ENCODE peak calls at places on chromosomes 1 and 21, in six cellular contexts. M is breast epithelium, B is left lung, Q is body of pancreas, H is neural progenitor cell, X is ascending aorta. G is an unnamed sample. For H3K4me1, the result is how much of the 10 kb centered on the place peaks cover.

GRCh38 chr1:160061376-160062100 is 8.4 kb downstream of the KCNJ10 start:
- DNase-seq in M (peak), Q (no peak), X (no peak), B (no peak), H (no peak), G (peak)

GRCh38 chr1:53562983-53563379 is 103.8 kb downstream of the DMRTB1 start:
- DNase-seq in X (peak), M (no peak), H (no peak), Q (no peak), B (no peak), G (no peak)

GRCh38 chr1:33094971-33095604 is 14.1 kb downstream of the AZIN2 start:
- DNase-seq in Q (peak), M (peak), H (peak), X (peak), B (no peak), G (no peak)

GRCh38 chr1:63774617-63775417 is 1.0 kb downstream of the ROR1 start:
- DNase-seq in Q (peak), B (peak), X (peak), H (peak), M (peak), G (no peak)

GRCh38 chr1:41282679-41283317 is 40.7 kb upstream of the SCMH1 start:
- DNase-seq in X (no peak), B (no peak), H (peak), M (no peak), Q (peak), G (no peak)

GRCh38 chr1:9688599-9688998 is 37.1 kb downstream of the PIK3CD start:
- DNase-seq in X (no peak), Q (no peak), B (no peak), M (no peak), H (no peak), G (no peak)

GRCh38 chr1:212452323-212453155 is 19.8 kb downstream of the NENF start:
- DNase-seq in M (no peak), H (no peak), X (peak), Q (no peak), B (no peak), G (no peak)

GRCh38 chr21:24658016-24658415 is 949.3 kb downstream of the MRPL39 start:
- DNase-seq in M (no peak), X (no peak), B (no peak), Q (no peak), H (no peak), G (peak)

GRCh38 chr1:25030674-25031589 is 100.9 kb upstream of the RUNX3 start:
- DNase-seq in M (no peak), Q (no peak), B (peak), X (no peak), H (no peak), G (peak)

GRCh38 chr21:32406405-32406804 is 6.1 kb upstream of the EVA1C start:
- DNase-seq in B (no peak), H (no peak), Q (no peak), M (no peak), X (no peak), G (no peak)

GRCh38 chr1:117657031-117657430 is 51.2 kb downstream of the TENT5C start:
- DNase-seq in B (no peak), H (no peak), M (no peak), X (no peak), Q (peak), G (peak)

GRCh38 chr1:205932776-205933175 is 10.5 kb downstream of the SLC26A9 start:
- DNase-seq in Q (no peak), H (no peak), M (no peak), B (no peak), X (no peak), G (no peak)

GRCh38 chr1:29428216-29428615 is 191.9 kb downstream of the PTPRU start:
- DNase-seq in Q (no peak), X (peak), M (no peak), H (no peak), B (no peak), G (no peak)

GRCh38 chr1:117370509-117370908 is 3.3 kb downstream of the MAN1A2 start:
- DNase-seq in M (no peak), Q (no peak), X (no peak), B (no peak), H (no peak), G (no peak)

GRCh38 chr1:108511764-108512163 is 48.1 kb upstream of the EEIG2 start:
- DNase-seq in M (no peak), H (no peak), X (no peak), B (no peak), Q (no peak), G (no peak)

GRCh38 chr1:17338706-17339493 is 30.9 kb downstream of the PADI4 start:
- DNase-seq in M (no peak), Q (no peak), H (no peak), B (no peak), X (no peak), G (no peak)

GRCh38 chr21:39472211-39472610 is 20.4 kb downstream of the SH3BGR start:
- DNase-seq in X (no peak), B (no peak), H (peak), Q (no peak), M (no peak), G (no peak)

GRCh38 chr1:145992502-145992936 is 3.9 kb downstream of the TXNIP start:
- DNase-seq in B (no peak), M (no peak), Q (no peak), H (no peak), X (peak), G (no peak)

GRCh38 chr1:156140879-156141707 is 12.3 kb upstream of the SEMA4A start:
- DNase-seq in H (peak), Q (no peak), B (no peak), X (peak), M (no peak), G (no peak)

GRCh38 chr1:203720253-203720652 is 44.7 kb upstream of the LAX1 start:
- DNase-seq in Q (no peak), H (no peak), B (no peak), X (no peak), M (no peak), G (no peak)

GRCh38 chr1:173043253-173043652 is 7.5 kb downstream of the TNFSF18 start:
- DNase-seq in B (no peak), Q (no peak), H (no peak), M (no peak), X (no peak), G (peak)

GRCh38 chr1:241586905-241587532 is 53.1 kb downstream of the CHML start:
- DNase-seq in X (no peak), M (no peak), Q (no peak), H (no peak), B (no peak), G (no peak)

GRCh38 chr1:1760715-1761114 is 17.6 kb downstream of the NADK start:
- DNase-seq in Q (no peak), B (peak), M (no peak), X (no peak), H (no peak), G (no peak)

GRCh38 chr1:203663294-203663693 is 36.7 kb downstream of the ATP2B4 start:
- DNase-seq in M (no peak), B (no peak), H (no peak), X (no peak), Q (no peak), G (peak)

GRCh38 chr1:19087737-19088594 is 122.1 kb downstream of the UBR4 start:
- DNase-seq in X (no peak), H (no peak), Q (no peak), B (no peak), M (no peak), G (no peak)

GRCh38 chr1:25222606-25223005 is 9.7 kb downstream of the SYF2 start:
- DNase-seq in H (no peak), M (no peak), X (no peak), Q (no peak), B (no peak), G (no peak)

GRCh38 chr1:83497563-83497962 is 501.4 kb downstream of the TTLL7 start:
- DNase-seq in H (peak), B (no peak), Q (no peak), X (no peak), M (no peak), G (peak)

GRCh38 chr1:63894627-63895256 is 120.9 kb downstream of the ROR1 start:
- DNase-seq in H (no peak), X (no peak), M (no peak), B (no peak), Q (no peak), G (no peak)

GRCh38 chr1:69103705-69104385 is 463.9 kb upstream of the LRRC7 start:
- DNase-seq in Q (no peak), M (no peak), X (no peak), B (no peak), H (no peak), G (peak)

GRCh38 chr1:233885196-233886028 is 19.1 kb upstream of the SLC35F3 start:
- DNase-seq in Q (no peak), X (no peak), M (no peak), H (no peak), B (no peak), G (no peak)

GRCh38 chr1:223824712-223825111 is 21.0 kb downstream of the TP53BP2 start:
- DNase-seq in X (no peak), M (no peak), B (no peak), H (no peak), Q (no peak), G (no peak)

GRCh38 chr1:71086331-71086730 is 5.5 kb upstream of the ZRANB2 start:
- DNase-seq in B (no peak), X (no peak), Q (no peak), M (no peak), H (no peak), G (peak)

GRCh38 chr1:237316352-237316751 is 274.4 kb downstream of the RYR2 start:
- DNase-seq in X (no peak), B (no peak), Q (no peak), M (no peak), H (no peak), G (no peak)

GRCh38 chr1:47684964-47685762 is 247.3 kb downstream of the FOXD2 start:
- DNase-seq in B (no peak), H (no peak), X (peak), M (no peak), Q (no peak), G (no peak)

GRCh38 chr1:91609571-91609970 is 108.9 kb downstream of the CDC7 start:
- DNase-seq in Q (no peak), H (no peak), B (no peak), M (no peak), X (no peak), G (peak)

GRCh38 chr1:52920791-52921291 is 699 bp downstream of the ECHDC2 start:
- DNase-seq in B (peak), H (no peak), X (no peak), M (peak), Q (peak), G (peak)

DNA sequence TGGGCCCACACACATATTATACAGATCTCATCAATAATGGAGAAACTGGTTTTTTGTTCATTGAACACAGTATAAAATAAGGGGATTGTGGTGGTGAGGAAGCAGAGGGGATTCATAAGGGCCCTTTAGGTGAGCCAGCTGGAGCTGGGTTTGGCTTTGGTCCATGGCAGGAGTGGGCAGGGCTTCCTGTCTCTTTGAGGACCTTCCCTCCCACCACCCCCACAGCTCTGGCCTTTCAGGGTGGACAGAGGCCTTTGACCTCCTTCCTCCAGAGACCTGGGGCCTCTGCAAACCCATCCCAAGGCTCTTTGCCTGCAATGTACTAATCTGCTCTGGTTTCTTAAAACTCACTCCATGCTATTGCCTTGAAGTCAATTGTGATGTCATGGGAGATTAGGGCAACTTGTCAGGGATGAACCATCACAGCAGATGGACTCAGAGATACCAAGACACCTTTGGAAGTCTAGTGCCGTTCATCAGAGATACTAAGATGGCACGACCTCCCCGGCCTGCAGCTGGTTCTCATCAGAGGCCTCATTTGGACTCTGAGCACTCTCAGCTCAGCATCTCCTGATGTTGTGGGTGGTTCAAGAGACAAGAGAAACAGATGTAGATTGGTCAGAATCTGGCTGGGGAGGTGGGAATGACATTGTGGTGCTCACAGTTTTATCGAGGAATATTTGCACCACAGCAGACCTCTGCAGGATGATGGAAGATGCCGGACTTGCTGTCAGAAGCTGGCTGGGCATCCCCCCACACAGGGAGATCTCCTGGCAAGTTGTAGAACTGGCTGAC is 37.9 kb downstream of the LHX4 start:
- DNase-seq in M (no peak), H (no peak), X (no peak), Q (no peak), B (no peak), G (no peak)
- H3K27ac ChIP-seq in M (no peak), H (peak), X (no peak), Q (no peak), B (no peak), G (no peak)

GRCh38 chr1:151346769-151347522 is at the start of gene RFX5:
- DNase-seq in B (peak), X (peak), H (peak), Q (peak), M (peak), G (peak)

GRCh38 chr1:151356668-151357067 is 9.6 kb upstream of the RFX5 start:
- DNase-seq in B (no peak), H (no peak), X (no peak), Q (no peak), M (no peak), G (no peak)

GRCh38 chr1:151347523-151348246 is 633 bp upstream of the RFX5 start:
- DNase-seq in H (no peak), M (no peak), Q (no peak), B (no peak), X (no peak), G (no peak)

GRCh38 chr1:151346082-151346768 is 827 bp downstream of the RFX5 start:
- DNase-seq in M (no peak), H (no peak), Q (no peak), X (no peak), B (no peak), G (no peak)

DNA sequence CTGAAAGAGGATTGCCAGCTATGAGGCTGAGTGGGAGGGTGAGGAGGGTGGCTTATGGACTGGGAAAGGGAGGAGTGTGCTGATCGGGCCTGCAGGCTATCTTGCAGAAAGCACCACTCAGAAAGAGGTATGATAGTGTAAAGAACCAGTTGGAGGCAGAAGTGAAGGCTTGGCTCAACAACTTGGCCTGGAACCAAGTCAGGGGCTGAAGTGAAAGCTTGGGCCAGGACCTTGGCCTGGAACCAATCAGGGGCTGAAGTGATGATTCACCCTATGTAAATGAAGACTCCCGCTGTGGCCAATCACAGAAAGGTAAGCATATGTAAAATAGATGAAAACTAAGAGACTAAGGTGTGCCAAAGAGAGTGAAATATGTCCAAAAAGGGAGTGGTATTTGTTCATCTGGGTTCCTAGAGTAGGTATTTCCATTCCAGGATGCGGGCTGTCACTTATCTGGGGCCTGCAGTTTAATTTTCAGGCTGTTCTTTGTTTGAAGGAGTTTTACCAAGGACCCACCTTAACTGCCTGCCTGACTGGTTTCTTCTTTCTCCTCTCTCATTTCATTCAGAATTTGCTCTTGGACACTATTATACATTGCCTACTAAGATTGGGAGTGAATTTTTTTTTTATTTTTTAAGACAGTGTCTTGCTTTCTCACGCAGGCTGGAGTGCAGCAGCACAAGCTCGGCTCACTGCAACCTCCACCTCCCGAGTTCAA is 5.1 kb upstream of the RFX5 start:
- DNase-seq in H (no peak), X (peak), M (no peak), Q (no peak), B (no peak), G (peak)
- TF ChIP-seq CTCF in H (no peak), X (no peak), M (no peak), Q (no peak), B (no peak), G (no peak)

GRCh38 chr1:225543350-225543749 is 109.6 kb downstream of the ENAH start:
- DNase-seq in X (no peak), B (no peak), H (no peak), M (no peak), Q (no peak), G (no peak)
- H3K4me1 ChIP-seq in X (under half), B (under half), H (under half), M (under half), Q (under half), G (under half)

GRCh38 chr1:98201640-98202039 is 280.8 kb upstream of the DPYD start:
- DNase-seq in B (no peak), Q (no peak), M (no peak), H (no peak), X (no peak), G (no peak)
- H3K27ac ChIP-seq in B (no peak), Q (no peak), M (no peak), H (no peak), X (no peak), G (no peak)

GRCh38 chr1:150257624-150258274 is at the start of gene CA14:
- DNase-seq in Q (no peak), H (peak), M (no peak), X (no peak), B (no peak), G (no peak)

GRCh38 chr1:150256549-150257341 is 829 bp upstream of the CA14 start:
- DNase-seq in Q (no peak), H (peak), X (no peak), M (no peak), B (no peak), G (no peak)

GRCh38 chr1:150258275-150258666 is 697 bp downstream of the CA14 start:
- DNase-seq in X (no peak), Q (no peak), M (no peak), B (no peak), H (peak), G (no peak)

GRCh38 chr1:150259217-150259616 is 1.6 kb downstream of the CA14 start:
- DNase-seq in M (no peak), Q (no peak), H (no peak), B (no peak), X (no peak), G (no peak)

GRCh38 chr1:150256193-150256548 is 1.4 kb upstream of the CA14 start:
- DNase-seq in B (no peak), M (no peak), H (no peak), X (no peak), Q (no peak), G (no peak)
- TF ChIP-seq CTCF in B (no peak), M (no peak), H (no peak), X (no peak), Q (no peak), G (no peak)

GRCh38 chr1:21219674-21220073 is 43.0 kb upstream of the EIF4G3 start:
- DNase-seq in H (no peak), M (no peak), B (no peak), Q (no peak), X (no peak), G (no peak)

GRCh38 chr1:21212126-21212525 is 35.4 kb upstream of the EIF4G3 start:
- DNase-seq in H (no peak), Q (no peak), X (no peak), B (no peak), M (no peak), G (no peak)

GRCh38 chr1:21220815-21221214 is 44.1 kb upstream of the EIF4G3 start:
- DNase-seq in M (no peak), B (no peak), Q (peak), X (no peak), H (no peak), G (no peak)

GRCh38 chr1:21217812-21218596 is 41.3 kb upstream of the EIF4G3 start:
- DNase-seq in Q (peak), M (no peak), B (peak), X (no peak), H (peak), G (no peak)

GRCh38 chr1:21216835-21217811 is 40.4 kb upstream of the EIF4G3 start:
- DNase-seq in M (no peak), Q (peak), X (peak), B (peak), H (peak), G (peak)
- H3K4me1 ChIP-seq in M (under half), Q (under half), X (under half), B (under half), H (under half), G (under half)

GRCh38 chr21:34074283-34075098 is 1.1 kb downstream of the MRPS6 start:
- DNase-seq in B (no peak), H (peak), Q (no peak), M (no peak), X (no peak), G (no peak)
- H3K27ac ChIP-seq in B (peak), H (peak), Q (peak), M (peak), X (peak), G (peak)